ENCODE peak calls at places on chromosomes 2 and 18, in four cellular contexts. E is HCT116, J is K562, W is GM12891. Y is an unnamed sample.

GRCh38 chr2:113760400-113760799 is 4.0 kb upstream of the SLC35F5 start:
- DNase-seq in E (no peak), J (no peak), W (no peak), Y (no peak)

GRCh38 chr2:60366178-60366577 is 187.3 kb downstream of the BCL11A start:
- DNase-seq in E (no peak), J (no peak), W (no peak), Y (no peak)

GRCh38 chr2:85768713-85769112 is 14.9 kb downstream of the ATOH8 start:
- DNase-seq in E (no peak), J (peak; percentile 37), W (no peak), Y (no peak)

GRCh38 chr2:171703574-171704347 is 16.5 kb downstream of the DYNC1I2 start:
- DNase-seq in E (peak; percentile 29), J (peak; percentile 59), W (no peak), Y (no peak)

GRCh38 chr2:169005080-169005598 is 26.0 kb downstream of the ABCB11 start:
- DNase-seq in E (no peak), J (peak; percentile 51), W (no peak), Y (no peak)

GRCh38 chr2:219631925-219632757 is 4.7 kb downstream of the SLC4A3 start:
- DNase-seq in E (no peak), J (no peak), W (no peak), Y (no peak)

GRCh38 chr2:150601280-150602038 is 114.0 kb upstream of the RND3 start:
- DNase-seq in E (no peak), J (no peak), W (no peak), Y (no peak)

GRCh38 chr2:30776831-30777652 is 30.2 kb downstream of the CAPN13 start:
- DNase-seq in E (no peak), J (no peak), W (no peak), Y (peak; percentile 72)

GRCh38 chr2:25341753-25342371 is at the start of gene DNMT3A:
- DNase-seq in E (no peak), J (peak; percentile 78), W (peak; percentile 73), Y (no peak)

GRCh38 chr2:225173909-225174308 is 131.6 kb upstream of the DOCK10 start:
- DNase-seq in E (no peak), J (no peak), W (no peak), Y (no peak)

GRCh38 chr2:10370390-10370789 is 67.7 kb downstream of the HPCAL1 start:
- DNase-seq in E (no peak), J (no peak), W (no peak), Y (no peak)

GRCh38 chr2:43025709-43026290 is 200.6 kb downstream of the ZFP36L2 start:
- DNase-seq in E (no peak), J (no peak), W (no peak), Y (no peak)

GRCh38 chr2:43026451-43027102 is 199.8 kb downstream of the ZFP36L2 start:
- DNase-seq in E (no peak), J (no peak), W (no peak), Y (no peak)

GRCh38 chr2:43023791-43024514 is 202.5 kb downstream of the ZFP36L2 start:
- DNase-seq in E (no peak), J (no peak), W (no peak), Y (no peak)

GRCh38 chr2:43022896-43023295 is 203.5 kb downstream of the ZFP36L2 start:
- DNase-seq in E (no peak), J (no peak), W (no peak), Y (no peak)

DNA sequence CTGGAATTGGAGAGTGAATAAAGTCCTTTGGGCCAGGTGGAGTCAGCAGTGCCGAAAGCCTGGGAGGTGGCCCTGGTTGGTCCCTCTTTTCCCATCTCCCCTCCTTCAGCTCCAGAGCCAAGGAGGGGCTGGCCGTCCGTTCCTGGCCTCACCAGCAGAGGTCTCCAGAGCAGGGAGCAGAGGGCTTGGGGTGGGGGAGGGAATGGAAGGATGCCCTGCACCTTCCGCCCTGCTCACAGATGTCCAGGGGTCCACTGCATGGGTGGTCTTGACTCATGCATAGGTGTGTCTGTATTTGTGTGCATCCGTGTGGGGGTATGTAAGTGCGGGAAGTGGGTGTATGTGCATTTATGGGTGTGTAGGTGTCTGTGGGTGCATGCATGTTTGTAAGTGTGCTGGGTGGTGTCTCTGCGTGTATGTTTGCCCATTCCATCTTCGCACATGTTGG is 201.9 kb downstream of the ZFP36L2 start:
- DNase-seq in E (peak; percentile 12), J (peak; percentile 79), W (peak; percentile 51), Y (no peak)
- TF ChIP-seq POLR2AphosphoS5 in E (no peak), J (no peak), W (no peak), Y (peak; percentile 56)

GRCh38 chr2:217185265-217185995 is 325.6 kb upstream of the TNP1 start:
- DNase-seq in E (no peak), J (no peak), W (no peak), Y (no peak)
- TF ChIP-seq POLR2AphosphoS5 in E (no peak), J (no peak), W (no peak), Y (no peak)

GRCh38 chr2:101152195-101153076 is 1.3 kb upstream of the TBC1D8 start:
- DNase-seq in E (peak; percentile 40), J (peak; percentile 56), W (peak; percentile 46), Y (no peak)
- TF ChIP-seq POLR2AphosphoS5 in E (no peak), J (no peak), W (no peak), Y (no peak)

GRCh38 chr2:176130153-176130916 is 830 bp downstream of the HOXD8 start:
- DNase-seq in E (no peak), J (peak; percentile 49), W (no peak), Y (no peak)
- TF ChIP-seq POLR2AphosphoS5 in E (peak; percentile 25), J (no peak), W (no peak), Y (no peak)

GRCh38 chr2:71071681-71072398 is 3.4 kb downstream of the NAGK start:
- DNase-seq in E (no peak), J (peak; percentile 35), W (peak; percentile 62), Y (no peak)
- TF ChIP-seq POLR2AphosphoS5 in E (no peak), J (no peak), W (peak; percentile 79), Y (no peak)

DNA sequence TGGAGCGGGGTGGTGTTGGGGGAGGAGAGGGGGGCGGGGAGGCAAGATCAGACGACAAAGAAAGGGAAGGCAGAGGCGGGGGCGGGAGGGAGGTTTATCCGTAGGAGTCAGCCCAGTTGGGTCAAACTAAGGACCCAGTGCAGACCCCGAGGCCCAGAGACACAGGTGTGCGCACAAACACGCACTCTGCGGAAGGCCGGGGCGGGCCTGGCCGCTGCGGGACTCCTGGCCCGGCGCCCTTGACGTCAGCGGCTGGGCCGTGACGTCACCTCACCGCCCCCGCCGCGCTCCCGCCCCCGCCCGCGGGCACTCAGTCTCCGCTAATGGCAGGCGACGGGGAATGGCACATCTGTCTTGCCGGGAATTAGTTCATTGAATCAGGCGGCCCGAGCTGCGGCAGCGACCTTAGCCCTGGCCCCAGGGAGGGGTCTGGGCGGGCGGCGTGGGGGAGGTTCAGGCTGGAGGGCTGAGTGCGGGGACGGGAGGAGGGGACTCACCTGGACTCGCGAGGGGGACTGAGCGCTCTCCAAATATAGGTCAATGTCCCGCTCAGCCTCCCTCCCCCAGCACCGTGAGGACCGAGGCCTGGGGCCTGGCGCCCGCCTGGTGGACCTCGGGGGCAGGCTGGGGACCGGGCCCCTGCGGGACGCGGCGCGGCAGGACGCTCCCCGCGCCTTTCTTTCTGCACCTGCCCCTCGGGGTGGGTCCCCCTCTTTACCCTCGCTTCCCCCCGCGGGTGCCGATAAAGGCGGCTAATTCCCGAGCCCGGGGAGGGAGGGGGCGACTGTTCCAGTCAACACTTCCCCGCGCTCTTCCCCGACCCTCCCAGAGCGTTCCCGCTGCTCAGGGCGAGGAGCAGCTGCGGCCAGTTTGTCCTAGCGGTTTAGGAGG is 15.5 kb upstream of the ECEL1 start:
- DNase-seq in E (no peak), J (peak; percentile 40), W (no peak), Y (no peak)
- TF ChIP-seq POLR2AphosphoS5 in E (no peak), J (no peak), W (no peak), Y (peak; percentile 37)

GRCh38 chr2:237875234-237876055 is 16.0 kb downstream of the RAMP1 start:
- DNase-seq in E (no peak), J (no peak), W (no peak), Y (no peak)

GRCh38 chr2:237873382-237873781 is 14.0 kb downstream of the RAMP1 start:
- DNase-seq in E (no peak), J (no peak), W (no peak), Y (no peak)

GRCh38 chr2:237876056-237876439 is 16.6 kb downstream of the RAMP1 start:
- DNase-seq in E (no peak), J (no peak), W (no peak), Y (no peak)

GRCh38 chr2:237873961-237874551 is 14.6 kb downstream of the RAMP1 start:
- DNase-seq in E (no peak), J (no peak), W (no peak), Y (no peak)

GRCh38 chr2:237874585-237875161 is 15.2 kb downstream of the RAMP1 start:
- DNase-seq in E (no peak), J (no peak), W (no peak), Y (no peak)
- TF ChIP-seq POLR2AphosphoS5 in E (no peak), J (no peak), W (no peak), Y (peak; percentile 61)

GRCh38 chr2:99188357-99188756 is 7.4 kb downstream of the MRPL30 start:
- DNase-seq in E (no peak), J (no peak), W (no peak), Y (no peak)
- TF ChIP-seq POLR2AphosphoS5 in E (no peak), J (no peak), W (no peak), Y (no peak)

DNA sequence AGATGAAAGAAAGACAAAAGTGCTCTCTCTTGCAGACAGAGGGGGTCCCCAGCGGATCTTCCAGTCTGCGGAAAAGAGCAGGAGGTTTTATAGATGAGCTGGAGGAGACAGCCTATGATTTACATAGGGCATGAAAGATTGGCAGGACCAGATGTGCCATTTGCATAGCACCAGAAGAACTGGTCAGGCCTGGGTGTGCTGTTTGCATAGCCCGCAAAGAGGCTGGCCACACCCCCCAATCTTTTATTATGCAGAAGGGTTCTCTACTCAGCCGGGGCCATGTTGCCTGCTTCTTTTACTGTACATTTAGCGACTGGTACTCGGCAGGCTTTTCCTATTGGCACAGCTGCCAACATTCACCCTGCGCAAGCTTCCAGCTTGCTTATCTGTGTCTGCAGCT is 317.6 kb downstream of the GALR1 start:
- DNase-seq in E (no peak), J (no peak), W (no peak), Y (no peak)
- TF ChIP-seq POLR2AphosphoS5 in E (no peak), J (no peak), W (no peak), Y (no peak)